ENCODE peak calls at places on chromosomes 1 and 21, in nine cellular contexts. One of them, this sample, is unnamed.

GRCh38 chr1:62107923-62108322 is 86.7 kb upstream of the L1TD1 start:
- DNase-seq in activated CD8-positive, alpha-beta memory T cell treated with anti-CD3 and anti-CD28 coated beads for 1 hour: no peak
- DNase-seq in substantia nigra: no peak
- DNase-seq in hypothalamus: no peak
- DNase-seq in NCI-H345: no peak
- DNase-seq in head of caudate nucleus: no peak
- DNase-seq in activated CD4-positive, alpha-beta memory T cell treated with anti-CD3 and anti-CD28 coated beads, Interleukin-2, amount 10 ng/mL, durations not matched to agents 7 days and 5 days: no peak
- DNase-seq in HCT116: no peak
- DNase-seq in SW 1271: no peak
- DNase-seq in this sample: no peak

GRCh38 chr1:151012684-151013471 is 4.6 kb downstream of the PRUNE1 start:
- DNase-seq in activated CD8-positive, alpha-beta memory T cell treated with anti-CD3 and anti-CD28 coated beads for 1 hour: no peak
- DNase-seq in substantia nigra: no peak
- DNase-seq in hypothalamus: no peak
- DNase-seq in NCI-H345: no peak
- DNase-seq in head of caudate nucleus: no peak
- DNase-seq in activated CD4-positive, alpha-beta memory T cell treated with anti-CD3 and anti-CD28 coated beads, Interleukin-2, amount 10 ng/mL, durations not matched to agents 7 days and 5 days: no peak
- DNase-seq in HCT116: no peak
- DNase-seq in SW 1271: no peak
- DNase-seq in this sample: no peak

GRCh38 chr1:43970502-43970901 is 692 bp downstream of the DPH2 start:
- DNase-seq in activated CD8-positive, alpha-beta memory T cell treated with anti-CD3 and anti-CD28 coated beads for 1 hour: no peak
- DNase-seq in substantia nigra: no peak
- DNase-seq in hypothalamus: no peak
- DNase-seq in NCI-H345: no peak
- DNase-seq in head of caudate nucleus: no peak
- DNase-seq in activated CD4-positive, alpha-beta memory T cell treated with anti-CD3 and anti-CD28 coated beads, Interleukin-2, amount 10 ng/mL, durations not matched to agents 7 days and 5 days: no peak
- DNase-seq in HCT116: no peak
- DNase-seq in SW 1271: no peak
- DNase-seq in this sample: no peak

GRCh38 chr1:222790115-222790514 is 24.7 kb upstream of the DISP1 start:
- DNase-seq in activated CD8-positive, alpha-beta memory T cell treated with anti-CD3 and anti-CD28 coated beads for 1 hour: no peak
- DNase-seq in substantia nigra: no peak
- DNase-seq in hypothalamus: no peak
- DNase-seq in NCI-H345: no peak
- DNase-seq in head of caudate nucleus: no peak
- DNase-seq in activated CD4-positive, alpha-beta memory T cell treated with anti-CD3 and anti-CD28 coated beads, Interleukin-2, amount 10 ng/mL, durations not matched to agents 7 days and 5 days: no peak
- DNase-seq in HCT116: no peak
- DNase-seq in SW 1271: no peak
- DNase-seq in this sample: no peak

GRCh38 chr1:160204526-160205241 is 500 bp upstream of the PEA15 start:
- DNase-seq in activated CD8-positive, alpha-beta memory T cell treated with anti-CD3 and anti-CD28 coated beads for 1 hour: no peak
- DNase-seq in substantia nigra: no peak
- DNase-seq in hypothalamus: no peak
- DNase-seq in NCI-H345: no peak
- DNase-seq in head of caudate nucleus: no peak
- DNase-seq in activated CD4-positive, alpha-beta memory T cell treated with anti-CD3 and anti-CD28 coated beads, Interleukin-2, amount 10 ng/mL, durations not matched to agents 7 days and 5 days: no peak
- DNase-seq in HCT116: no peak
- DNase-seq in SW 1271: no peak
- DNase-seq in this sample: no peak

GRCh38 chr1:33815061-33815460 is 48.8 kb upstream of the HMGB4 start:
- DNase-seq in activated CD8-positive, alpha-beta memory T cell treated with anti-CD3 and anti-CD28 coated beads for 1 hour: no peak
- DNase-seq in substantia nigra: no peak
- DNase-seq in hypothalamus: no peak
- DNase-seq in NCI-H345: no peak
- DNase-seq in head of caudate nucleus: no peak
- DNase-seq in activated CD4-positive, alpha-beta memory T cell treated with anti-CD3 and anti-CD28 coated beads, Interleukin-2, amount 10 ng/mL, durations not matched to agents 7 days and 5 days: no peak
- DNase-seq in HCT116: no peak
- DNase-seq in SW 1271: no peak
- DNase-seq in this sample: no peak

GRCh38 chr1:167083066-167083682 is 7.0 kb downstream of the GPA33 start:
- DNase-seq in activated CD8-positive, alpha-beta memory T cell treated with anti-CD3 and anti-CD28 coated beads for 1 hour: no peak
- DNase-seq in substantia nigra: no peak
- DNase-seq in hypothalamus: no peak
- DNase-seq in NCI-H345: peak; percentile 81
- DNase-seq in head of caudate nucleus: no peak
- DNase-seq in activated CD4-positive, alpha-beta memory T cell treated with anti-CD3 and anti-CD28 coated beads, Interleukin-2, amount 10 ng/mL, durations not matched to agents 7 days and 5 days: no peak
- DNase-seq in HCT116: no peak
- DNase-seq in SW 1271: no peak
- DNase-seq in this sample: no peak

GRCh38 chr21:34076835-34077234 is 3.5 kb downstream of the MRPS6 start:
- DNase-seq in activated CD8-positive, alpha-beta memory T cell treated with anti-CD3 and anti-CD28 coated beads for 1 hour: no peak
- DNase-seq in substantia nigra: no peak
- DNase-seq in hypothalamus: no peak
- DNase-seq in NCI-H345: no peak
- DNase-seq in head of caudate nucleus: no peak
- DNase-seq in activated CD4-positive, alpha-beta memory T cell treated with anti-CD3 and anti-CD28 coated beads, Interleukin-2, amount 10 ng/mL, durations not matched to agents 7 days and 5 days: no peak
- DNase-seq in HCT116: no peak
- DNase-seq in SW 1271: no peak
- DNase-seq in this sample: no peak

GRCh38 chr1:63670164-63670563 is 77.0 kb downstream of the PGM1 start:
- DNase-seq in activated CD8-positive, alpha-beta memory T cell treated with anti-CD3 and anti-CD28 coated beads for 1 hour: no peak
- DNase-seq in substantia nigra: no peak
- DNase-seq in hypothalamus: no peak
- DNase-seq in NCI-H345: no peak
- DNase-seq in head of caudate nucleus: no peak
- DNase-seq in activated CD4-positive, alpha-beta memory T cell treated with anti-CD3 and anti-CD28 coated beads, Interleukin-2, amount 10 ng/mL, durations not matched to agents 7 days and 5 days: no peak
- DNase-seq in HCT116: no peak
- DNase-seq in SW 1271: no peak
- DNase-seq in this sample: no peak

GRCh38 chr1:44485229-44485932 is 80.3 kb downstream of the RNF220 start:
- DNase-seq in activated CD8-positive, alpha-beta memory T cell treated with anti-CD3 and anti-CD28 coated beads for 1 hour: no peak
- DNase-seq in substantia nigra: no peak
- DNase-seq in hypothalamus: no peak
- DNase-seq in NCI-H345: no peak
- DNase-seq in head of caudate nucleus: no peak
- DNase-seq in activated CD4-positive, alpha-beta memory T cell treated with anti-CD3 and anti-CD28 coated beads, Interleukin-2, amount 10 ng/mL, durations not matched to agents 7 days and 5 days: no peak
- DNase-seq in HCT116: no peak
- DNase-seq in SW 1271: no peak
- DNase-seq in this sample: no peak

GRCh38 chr1:183029591-183030000 is 6.4 kb downstream of the LAMC1 start:
- DNase-seq in activated CD8-positive, alpha-beta memory T cell treated with anti-CD3 and anti-CD28 coated beads for 1 hour: no peak
- DNase-seq in substantia nigra: no peak
- DNase-seq in hypothalamus: no peak
- DNase-seq in NCI-H345: no peak
- DNase-seq in head of caudate nucleus: no peak
- DNase-seq in activated CD4-positive, alpha-beta memory T cell treated with anti-CD3 and anti-CD28 coated beads, Interleukin-2, amount 10 ng/mL, durations not matched to agents 7 days and 5 days: no peak
- DNase-seq in HCT116: no peak
- DNase-seq in SW 1271: no peak
- DNase-seq in this sample: no peak

GRCh38 chr1:153032677-153033308 is 1.8 kb downstream of the SPRR1B start:
- DNase-seq in activated CD8-positive, alpha-beta memory T cell treated with anti-CD3 and anti-CD28 coated beads for 1 hour: no peak
- DNase-seq in substantia nigra: no peak
- DNase-seq in hypothalamus: peak; percentile 27
- DNase-seq in NCI-H345: peak; percentile 34
- DNase-seq in head of caudate nucleus: peak; percentile 32
- DNase-seq in activated CD4-positive, alpha-beta memory T cell treated with anti-CD3 and anti-CD28 coated beads, Interleukin-2, amount 10 ng/mL, durations not matched to agents 7 days and 5 days: no peak
- DNase-seq in HCT116: peak; percentile 36
- DNase-seq in SW 1271: peak; percentile 36
- DNase-seq in this sample: no peak

GRCh38 chr1:231626951-231627614 is 493 bp downstream of the DISC1 start:
- DNase-seq in activated CD8-positive, alpha-beta memory T cell treated with anti-CD3 and anti-CD28 coated beads for 1 hour: no peak
- DNase-seq in substantia nigra: no peak
- DNase-seq in hypothalamus: peak; percentile 37
- DNase-seq in NCI-H345: peak; percentile 73
- DNase-seq in head of caudate nucleus: peak; percentile 61
- DNase-seq in activated CD4-positive, alpha-beta memory T cell treated with anti-CD3 and anti-CD28 coated beads, Interleukin-2, amount 10 ng/mL, durations not matched to agents 7 days and 5 days: peak; percentile 54
- DNase-seq in HCT116: no peak
- DNase-seq in SW 1271: no peak
- DNase-seq in this sample: peak; percentile 81

GRCh38 chr1:16183157-16183556 is 27.3 kb upstream of the EPHA2 start:
- DNase-seq in activated CD8-positive, alpha-beta memory T cell treated with anti-CD3 and anti-CD28 coated beads for 1 hour: no peak
- DNase-seq in substantia nigra: no peak
- DNase-seq in hypothalamus: no peak
- DNase-seq in NCI-H345: no peak
- DNase-seq in head of caudate nucleus: no peak
- DNase-seq in activated CD4-positive, alpha-beta memory T cell treated with anti-CD3 and anti-CD28 coated beads, Interleukin-2, amount 10 ng/mL, durations not matched to agents 7 days and 5 days: no peak
- DNase-seq in HCT116: no peak
- DNase-seq in SW 1271: no peak
- DNase-seq in this sample: no peak

GRCh38 chr21:40146201-40146890 is 279.1 kb downstream of the PCP4 start:
- DNase-seq in activated CD8-positive, alpha-beta memory T cell treated with anti-CD3 and anti-CD28 coated beads for 1 hour: no peak
- DNase-seq in substantia nigra: no peak
- DNase-seq in hypothalamus: no peak
- DNase-seq in NCI-H345: peak; percentile 57
- DNase-seq in head of caudate nucleus: no peak
- DNase-seq in activated CD4-positive, alpha-beta memory T cell treated with anti-CD3 and anti-CD28 coated beads, Interleukin-2, amount 10 ng/mL, durations not matched to agents 7 days and 5 days: no peak
- DNase-seq in HCT116: no peak
- DNase-seq in SW 1271: no peak
- DNase-seq in this sample: no peak